ENCODE peak calls at places on chromosomes 12 and 14, in ten cellular contexts. K, R, A, S, M, G, W, O, U and Y are unnamed samples.

GRCh38 chr14:85531594-85532391 is 1.8 kb downstream of the FLRT2 start:
- DNase-seq in K (no peak), R (peak), A (peak), S (peak), M (peak), G (no peak), W (peak), O (peak), U (peak), Y (peak)

GRCh38 chr14:77003960-77004710 is 24.4 kb downstream of the IRF2BPL start:
- DNase-seq in K (no peak), R (peak), A (no peak), S (no peak), M (no peak), G (no peak), W (no peak), O (peak), U (peak), Y (peak)

GRCh38 chr14:76118594-76118993 is 33.1 kb upstream of the GPATCH2L start:
- DNase-seq in K (no peak), R (no peak), A (no peak), S (no peak), M (no peak), G (no peak), W (no peak), O (no peak), U (no peak), Y (no peak)

GRCh38 chr12:44812062-44812461 is 64.1 kb downstream of the NELL2 start:
- DNase-seq in K (no peak), R (no peak), A (no peak), S (no peak), M (no peak), G (no peak), W (no peak), O (no peak), U (no peak), Y (no peak)

GRCh38 chr12:77940011-77940423 is 109.3 kb downstream of the NAV3 start:
- DNase-seq in K (no peak), R (peak), A (no peak), S (peak), M (no peak), G (no peak), W (peak), O (peak), U (peak), Y (peak)

GRCh38 chr14:28609228-28609828 is 157.3 kb upstream of the FOXG1 start:
- DNase-seq in K (peak), R (peak), A (peak), S (peak), M (peak), G (no peak), W (peak), O (peak), U (peak), Y (peak)

GRCh38 chr12:113630625-113631024 is 159.0 kb upstream of the LHX5 start:
- DNase-seq in K (no peak), R (no peak), A (no peak), S (no peak), M (no peak), G (no peak), W (no peak), O (no peak), U (no peak), Y (no peak)

GRCh38 chr12:57188090-57188425 is 28.5 kb upstream of the NXPH4 start:
- DNase-seq in K (no peak), R (no peak), A (no peak), S (no peak), M (no peak), G (no peak), W (no peak), O (no peak), U (no peak), Y (no peak)

GRCh38 chr14:103022669-103023044 is 34.7 kb downstream of the CDC42BPB start:
- DNase-seq in K (no peak), R (no peak), A (peak), S (no peak), M (no peak), G (no peak), W (no peak), O (no peak), U (no peak), Y (no peak)

GRCh38 chr14:92556863-92557543 is 43.4 kb downstream of the RIN3 start:
- DNase-seq in K (no peak), R (no peak), A (no peak), S (no peak), M (no peak), G (no peak), W (no peak), O (no peak), U (no peak), Y (no peak)

GRCh38 chr14:97379091-97379531 is 581.9 kb downstream of the VRK1 start:
- DNase-seq in K (no peak), R (no peak), A (no peak), S (no peak), M (no peak), G (peak), W (no peak), O (no peak), U (no peak), Y (no peak)

GRCh38 chr14:68631058-68631690 is 161.7 kb downstream of the ZFP36L1 start:
- DNase-seq in K (no peak), R (no peak), A (no peak), S (no peak), M (peak), G (no peak), W (no peak), O (no peak), U (no peak), Y (no peak)

GRCh38 chr12:122834921-122835692 is at the start of gene HIP1R:
- DNase-seq in K (peak), R (no peak), A (no peak), S (no peak), M (peak), G (peak), W (no peak), O (peak), U (no peak), Y (peak)

GRCh38 chr14:69571879-69572633 is 2.6 kb downstream of the CCDC177 start:
- DNase-seq in K (no peak), R (peak), A (no peak), S (no peak), M (peak), G (no peak), W (no peak), O (peak), U (no peak), Y (no peak)

GRCh38 chr12:121490401-121491257 is 90.2 kb downstream of the KDM2B start:
- DNase-seq in K (no peak), R (no peak), A (no peak), S (no peak), M (no peak), G (no peak), W (no peak), O (no peak), U (no peak), Y (no peak)

GRCh38 chr14:56514663-56515371 is 64.8 kb upstream of the TMEM260 start:
- DNase-seq in K (no peak), R (peak), A (no peak), S (no peak), M (no peak), G (no peak), W (peak), O (peak), U (peak), Y (no peak)

GRCh38 chr14:70955543-70956480 is 48.6 kb downstream of the PCNX1 start:
- DNase-seq in K (peak), R (peak), A (peak), S (peak), M (no peak), G (peak), W (peak), O (peak), U (peak), Y (peak)

GRCh38 chr14:50951032-50951431 is 6.7 kb upstream of the PYGL start:
- DNase-seq in K (no peak), R (no peak), A (no peak), S (no peak), M (no peak), G (no peak), W (no peak), O (no peak), U (no peak), Y (no peak)

GRCh38 chr14:75960219-75960618 is 21.6 kb downstream of the TGFB3 start:
- DNase-seq in K (no peak), R (no peak), A (no peak), S (no peak), M (no peak), G (no peak), W (no peak), O (no peak), U (no peak), Y (no peak)

GRCh38 chr12:122862872-122863701 is 27.8 kb downstream of the HIP1R start:
- DNase-seq in K (peak), R (no peak), A (peak), S (no peak), M (no peak), G (no peak), W (no peak), O (no peak), U (no peak), Y (no peak)

GRCh38 chr12:105214670-105215375 is 21.2 kb downstream of the APPL2 start:
- DNase-seq in K (no peak), R (no peak), A (no peak), S (no peak), M (no peak), G (no peak), W (peak), O (peak), U (no peak), Y (peak)

GRCh38 chr12:132175496-132176357 is 31.5 kb downstream of the NOC4L start:
- DNase-seq in K (no peak), R (no peak), A (no peak), S (no peak), M (no peak), G (no peak), W (no peak), O (no peak), U (no peak), Y (no peak)

GRCh38 chr12:39816671-39817185 is 197.1 kb upstream of the ABCD2 start:
- DNase-seq in K (no peak), R (no peak), A (no peak), S (no peak), M (no peak), G (no peak), W (peak), O (no peak), U (no peak), Y (peak)

GRCh38 chr12:79776111-79776510 is 85.3 kb upstream of the PAWR start:
- DNase-seq in K (no peak), R (peak), A (no peak), S (no peak), M (no peak), G (no peak), W (peak), O (peak), U (peak), Y (peak)